ENCODE peak calls at places on chromosomes 13 and 19, in five cellular contexts. One of them, this sample, is unnamed.

GRCh38 chr19:289651-290538 is 1.3 kb downstream of the PLPP2 start:
- DNase-seq in tibial artery: no peak
- DNase-seq in stimulated activated CD8-positive, alpha-beta memory T cell treated with anti-CD3 and anti-CD28 coated beads, Interleukin-7, amount 100 ng/mL, for 1 hour: no peak
- DNase-seq in T1000: peak; percentile 64
- DNase-seq in endothelial cell: no peak
- DNase-seq in this sample: no peak

GRCh38 chr13:110897521-110897920 is 17.3 kb downstream of the ANKRD10 start:
- DNase-seq in stimulated activated CD8-positive, alpha-beta memory T cell treated with anti-CD3 and anti-CD28 coated beads, Interleukin-7, amount 100 ng/mL, for 1 hour: no peak
- DNase-seq in T1000: no peak
- DNase-seq in endothelial cell: no peak
- DNase-seq in tibial artery: no peak
- DNase-seq in this sample: no peak

GRCh38 chr19:3573162-3573857 is 566 bp downstream of the HMG20B start:
- DNase-seq in tibial artery: peak; percentile 71
- DNase-seq in T1000: no peak
- DNase-seq in endothelial cell: no peak
- DNase-seq in stimulated activated CD8-positive, alpha-beta memory T cell treated with anti-CD3 and anti-CD28 coated beads, Interleukin-7, amount 100 ng/mL, for 1 hour: no peak
- DNase-seq in this sample: no peak

GRCh38 chr19:29664753-29665214 is 477 bp upstream of the PLEKHF1 start:
- DNase-seq in stimulated activated CD8-positive, alpha-beta memory T cell treated with anti-CD3 and anti-CD28 coated beads, Interleukin-7, amount 100 ng/mL, for 1 hour: no peak
- DNase-seq in endothelial cell: no peak
- DNase-seq in T1000: no peak
- DNase-seq in tibial artery: no peak
- DNase-seq in this sample: no peak

GRCh38 chr19:5536337-5536894 is 31.3 kb downstream of the TINCR start:
- DNase-seq in T1000: no peak
- DNase-seq in stimulated activated CD8-positive, alpha-beta memory T cell treated with anti-CD3 and anti-CD28 coated beads, Interleukin-7, amount 100 ng/mL, for 1 hour: no peak
- DNase-seq in tibial artery: no peak
- DNase-seq in endothelial cell: peak; percentile 68
- DNase-seq in this sample: peak; percentile 93

GRCh38 chr19:3365447-3366103 is 808 bp upstream of the NFIC start:
- DNase-seq in endothelial cell: no peak
- DNase-seq in tibial artery: peak; percentile 91
- DNase-seq in stimulated activated CD8-positive, alpha-beta memory T cell treated with anti-CD3 and anti-CD28 coated beads, Interleukin-7, amount 100 ng/mL, for 1 hour: no peak
- DNase-seq in T1000: no peak
- DNase-seq in this sample: no peak

GRCh38 chr13:77509221-77509620 is 26.3 kb upstream of the SCEL start:
- DNase-seq in stimulated activated CD8-positive, alpha-beta memory T cell treated with anti-CD3 and anti-CD28 coated beads, Interleukin-7, amount 100 ng/mL, for 1 hour: no peak
- DNase-seq in tibial artery: no peak
- DNase-seq in T1000: no peak
- DNase-seq in endothelial cell: no peak
- DNase-seq in this sample: no peak

GRCh38 chr19:49094505-49095482 is 9.5 kb downstream of the SNRNP70 start:
- DNase-seq in stimulated activated CD8-positive, alpha-beta memory T cell treated with anti-CD3 and anti-CD28 coated beads, Interleukin-7, amount 100 ng/mL, for 1 hour: no peak
- DNase-seq in tibial artery: no peak
- DNase-seq in T1000: no peak
- DNase-seq in endothelial cell: no peak
- DNase-seq in this sample: no peak

GRCh38 chr13:111536239-111536638 is 215.8 kb downstream of the TEX29 start:
- DNase-seq in stimulated activated CD8-positive, alpha-beta memory T cell treated with anti-CD3 and anti-CD28 coated beads, Interleukin-7, amount 100 ng/mL, for 1 hour: no peak
- DNase-seq in endothelial cell: no peak
- DNase-seq in tibial artery: no peak
- DNase-seq in T1000: no peak
- DNase-seq in this sample: no peak

GRCh38 chr13:75299913-75300862 is 181.8 kb downstream of the TBC1D4 start:
- DNase-seq in tibial artery: no peak
- DNase-seq in stimulated activated CD8-positive, alpha-beta memory T cell treated with anti-CD3 and anti-CD28 coated beads, Interleukin-7, amount 100 ng/mL, for 1 hour: no peak
- DNase-seq in T1000: no peak
- DNase-seq in endothelial cell: no peak
- DNase-seq in this sample: no peak

GRCh38 chr13:71964491-71965108 is 97.6 kb upstream of the DACH1 start:
- DNase-seq in stimulated activated CD8-positive, alpha-beta memory T cell treated with anti-CD3 and anti-CD28 coated beads, Interleukin-7, amount 100 ng/mL, for 1 hour: no peak
- DNase-seq in T1000: no peak
- DNase-seq in tibial artery: no peak
- DNase-seq in endothelial cell: no peak
- DNase-seq in this sample: no peak

GRCh38 chr13:24005711-24006281 is 108.5 kb upstream of the C1QTNF9B start:
- DNase-seq in T1000: no peak
- DNase-seq in stimulated activated CD8-positive, alpha-beta memory T cell treated with anti-CD3 and anti-CD28 coated beads, Interleukin-7, amount 100 ng/mL, for 1 hour: no peak
- DNase-seq in tibial artery: no peak
- DNase-seq in endothelial cell: no peak
- DNase-seq in this sample: no peak

GRCh38 chr19:2224754-2225349 is 11.3 kb downstream of the PLEKHJ1 start:
- DNase-seq in endothelial cell: no peak
- DNase-seq in stimulated activated CD8-positive, alpha-beta memory T cell treated with anti-CD3 and anti-CD28 coated beads, Interleukin-7, amount 100 ng/mL, for 1 hour: no peak
- DNase-seq in tibial artery: no peak
- DNase-seq in T1000: no peak
- DNase-seq in this sample: no peak

GRCh38 chr13:45861352-45861751 is 9.8 kb upstream of the SIAH3 start:
- DNase-seq in tibial artery: no peak
- DNase-seq in stimulated activated CD8-positive, alpha-beta memory T cell treated with anti-CD3 and anti-CD28 coated beads, Interleukin-7, amount 100 ng/mL, for 1 hour: no peak
- DNase-seq in endothelial cell: no peak
- DNase-seq in T1000: peak; percentile 6
- DNase-seq in this sample: no peak

GRCh38 chr13:46951516-46951915 is 54.7 kb upstream of the HTR2A start:
- DNase-seq in T1000: no peak
- DNase-seq in stimulated activated CD8-positive, alpha-beta memory T cell treated with anti-CD3 and anti-CD28 coated beads, Interleukin-7, amount 100 ng/mL, for 1 hour: no peak
- DNase-seq in endothelial cell: no peak
- DNase-seq in tibial artery: no peak
- DNase-seq in this sample: no peak

GRCh38 chr19:7917292-7918061 is 2.7 kb upstream of the SNAPC2 start:
- DNase-seq in endothelial cell: peak; percentile 77
- DNase-seq in T1000: no peak
- DNase-seq in tibial artery: peak; percentile 75
- DNase-seq in stimulated activated CD8-positive, alpha-beta memory T cell treated with anti-CD3 and anti-CD28 coated beads, Interleukin-7, amount 100 ng/mL, for 1 hour: peak; percentile 34
- DNase-seq in this sample: peak; percentile 84

GRCh38 chr19:46016426-46017094 is 6.3 kb downstream of the PGLYRP1 start:
- DNase-seq in T1000: peak; percentile 76
- DNase-seq in tibial artery: peak; percentile 87
- DNase-seq in stimulated activated CD8-positive, alpha-beta memory T cell treated with anti-CD3 and anti-CD28 coated beads, Interleukin-7, amount 100 ng/mL, for 1 hour: peak; percentile 68
- DNase-seq in endothelial cell: peak; percentile 88
- DNase-seq in this sample: peak; percentile 90

GRCh38 chr19:3098515-3099346 is 4.6 kb downstream of the GNA11 start:
- DNase-seq in endothelial cell: no peak
- DNase-seq in T1000: no peak
- DNase-seq in stimulated activated CD8-positive, alpha-beta memory T cell treated with anti-CD3 and anti-CD28 coated beads, Interleukin-7, amount 100 ng/mL, for 1 hour: no peak
- DNase-seq in tibial artery: peak; percentile 90
- DNase-seq in this sample: no peak

GRCh38 chr19:38626401-38626800 is 7.4 kb downstream of the EIF3K start:
- DNase-seq in stimulated activated CD8-positive, alpha-beta memory T cell treated with anti-CD3 and anti-CD28 coated beads, Interleukin-7, amount 100 ng/mL, for 1 hour: no peak
- DNase-seq in endothelial cell: no peak
- DNase-seq in T1000: no peak
- DNase-seq in tibial artery: no peak
- DNase-seq in this sample: no peak

GRCh38 chr19:10074153-10074552 is 12.0 kb upstream of the SHFL start:
- DNase-seq in endothelial cell: no peak
- DNase-seq in T1000: no peak
- DNase-seq in tibial artery: no peak
- DNase-seq in stimulated activated CD8-positive, alpha-beta memory T cell treated with anti-CD3 and anti-CD28 coated beads, Interleukin-7, amount 100 ng/mL, for 1 hour: no peak
- DNase-seq in this sample: no peak

GRCh38 chr13:84994582-84994981 is 804.6 kb downstream of the SLITRK6 start:
- DNase-seq in tibial artery: no peak
- DNase-seq in T1000: no peak
- DNase-seq in stimulated activated CD8-positive, alpha-beta memory T cell treated with anti-CD3 and anti-CD28 coated beads, Interleukin-7, amount 100 ng/mL, for 1 hour: no peak
- DNase-seq in endothelial cell: no peak
- DNase-seq in this sample: no peak

GRCh38 chr13:111006508-111007031 is 91.7 kb upstream of the ANKRD10 start:
- DNase-seq in endothelial cell: no peak
- DNase-seq in stimulated activated CD8-positive, alpha-beta memory T cell treated with anti-CD3 and anti-CD28 coated beads, Interleukin-7, amount 100 ng/mL, for 1 hour: no peak
- DNase-seq in T1000: peak; percentile 28
- DNase-seq in tibial artery: peak; percentile 94
- DNase-seq in this sample: no peak